ENCODE peak calls at places on chromosome 21, in seven cellular contexts. One of them, this sample, is unnamed.

GRCh38 chr21:26686278-26686677 is 113.2 kb upstream of the CYYR1 start:
- DNase-seq in heart left ventricle: no peak
- DNase-seq in lower lobe of right lung: no peak
- DNase-seq in OCI-LY7: peak; percentile 83
- DNase-seq in IMR-90: peak; percentile 44
- DNase-seq in upper lobe of right lung: no peak
- DNase-seq in tibial nerve: no peak
- DNase-seq in this sample: no peak

GRCh38 chr21:26041441-26042180 is 129.0 kb downstream of the APP start:
- DNase-seq in heart left ventricle: no peak
- DNase-seq in lower lobe of right lung: no peak
- DNase-seq in OCI-LY7: no peak
- DNase-seq in IMR-90: peak; percentile 63
- DNase-seq in upper lobe of right lung: no peak
- DNase-seq in tibial nerve: no peak
- DNase-seq in this sample: no peak

GRCh38 chr21:38878394-38879179 is 72.9 kb downstream of the ETS2 start:
- DNase-seq in heart left ventricle: no peak
- DNase-seq in lower lobe of right lung: no peak
- DNase-seq in OCI-LY7: no peak
- DNase-seq in IMR-90: no peak
- DNase-seq in upper lobe of right lung: no peak
- DNase-seq in tibial nerve: no peak
- DNase-seq in this sample: no peak

GRCh38 chr21:32322676-32323075 is 24.0 kb downstream of the MRAP start:
- DNase-seq in heart left ventricle: no peak
- DNase-seq in lower lobe of right lung: no peak
- DNase-seq in OCI-LY7: no peak
- DNase-seq in IMR-90: no peak
- DNase-seq in upper lobe of right lung: no peak
- DNase-seq in tibial nerve: no peak
- DNase-seq in this sample: no peak

GRCh38 chr21:26170471-26171309 is at the start of gene APP:
- DNase-seq in heart left ventricle: peak; percentile 91
- DNase-seq in lower lobe of right lung: peak; percentile 90
- DNase-seq in OCI-LY7: no peak
- DNase-seq in IMR-90: peak; percentile 70
- DNase-seq in upper lobe of right lung: peak; percentile 94
- DNase-seq in tibial nerve: peak; percentile 79
- DNase-seq in this sample: peak; percentile 87

GRCh38 chr21:27132270-27132669 is 165.4 kb upstream of the ADAMTS5 start:
- DNase-seq in heart left ventricle: no peak
- DNase-seq in lower lobe of right lung: no peak
- DNase-seq in OCI-LY7: no peak
- DNase-seq in IMR-90: peak; percentile 67
- DNase-seq in upper lobe of right lung: no peak
- DNase-seq in tibial nerve: no peak
- DNase-seq in this sample: no peak

GRCh38 chr21:44295163-44295601 is 4.7 kb upstream of the PFKL start:
- DNase-seq in heart left ventricle: peak; percentile 72
- DNase-seq in lower lobe of right lung: no peak
- DNase-seq in OCI-LY7: peak; percentile 17
- DNase-seq in IMR-90: no peak
- DNase-seq in upper lobe of right lung: no peak
- DNase-seq in tibial nerve: no peak
- DNase-seq in this sample: no peak

GRCh38 chr21:33789697-33790096 is 125.9 kb downstream of the ATP5PO start:
- DNase-seq in heart left ventricle: no peak
- DNase-seq in lower lobe of right lung: no peak
- DNase-seq in OCI-LY7: no peak
- DNase-seq in IMR-90: no peak
- DNase-seq in upper lobe of right lung: no peak
- DNase-seq in tibial nerve: no peak
- DNase-seq in this sample: no peak

GRCh38 chr21:16571594-16571993 is 841.8 kb downstream of the USP25 start:
- DNase-seq in heart left ventricle: no peak
- DNase-seq in lower lobe of right lung: no peak
- DNase-seq in OCI-LY7: no peak
- DNase-seq in IMR-90: no peak
- DNase-seq in upper lobe of right lung: no peak
- DNase-seq in tibial nerve: no peak
- DNase-seq in this sample: no peak

GRCh38 chr21:24225432-24225831 is 1381.8 kb downstream of the MRPL39 start:
- DNase-seq in heart left ventricle: no peak
- DNase-seq in lower lobe of right lung: no peak
- DNase-seq in OCI-LY7: no peak
- DNase-seq in IMR-90: peak; percentile 87
- DNase-seq in upper lobe of right lung: no peak
- DNase-seq in tibial nerve: no peak
- DNase-seq in this sample: no peak

GRCh38 chr21:29117372-29117955 is 13.0 kb upstream of the MAP3K7CL start:
- DNase-seq in heart left ventricle: no peak
- DNase-seq in lower lobe of right lung: no peak
- DNase-seq in OCI-LY7: peak; percentile 29
- DNase-seq in IMR-90: no peak
- DNase-seq in upper lobe of right lung: no peak
- DNase-seq in tibial nerve: no peak
- DNase-seq in this sample: no peak

GRCh38 chr21:38838598-38839369 is 33.1 kb downstream of the ETS2 start:
- DNase-seq in heart left ventricle: no peak
- DNase-seq in lower lobe of right lung: no peak
- DNase-seq in OCI-LY7: no peak
- DNase-seq in IMR-90: no peak
- DNase-seq in upper lobe of right lung: no peak
- DNase-seq in tibial nerve: no peak
- DNase-seq in this sample: no peak

GRCh38 chr21:43311303-43311817 is 115.6 kb downstream of the SIK1 start:
- DNase-seq in heart left ventricle: peak; percentile 2
- DNase-seq in lower lobe of right lung: peak; percentile 37
- DNase-seq in OCI-LY7: peak; percentile 60
- DNase-seq in IMR-90: no peak
- DNase-seq in upper lobe of right lung: no peak
- DNase-seq in tibial nerve: no peak
- DNase-seq in this sample: no peak

DNA sequence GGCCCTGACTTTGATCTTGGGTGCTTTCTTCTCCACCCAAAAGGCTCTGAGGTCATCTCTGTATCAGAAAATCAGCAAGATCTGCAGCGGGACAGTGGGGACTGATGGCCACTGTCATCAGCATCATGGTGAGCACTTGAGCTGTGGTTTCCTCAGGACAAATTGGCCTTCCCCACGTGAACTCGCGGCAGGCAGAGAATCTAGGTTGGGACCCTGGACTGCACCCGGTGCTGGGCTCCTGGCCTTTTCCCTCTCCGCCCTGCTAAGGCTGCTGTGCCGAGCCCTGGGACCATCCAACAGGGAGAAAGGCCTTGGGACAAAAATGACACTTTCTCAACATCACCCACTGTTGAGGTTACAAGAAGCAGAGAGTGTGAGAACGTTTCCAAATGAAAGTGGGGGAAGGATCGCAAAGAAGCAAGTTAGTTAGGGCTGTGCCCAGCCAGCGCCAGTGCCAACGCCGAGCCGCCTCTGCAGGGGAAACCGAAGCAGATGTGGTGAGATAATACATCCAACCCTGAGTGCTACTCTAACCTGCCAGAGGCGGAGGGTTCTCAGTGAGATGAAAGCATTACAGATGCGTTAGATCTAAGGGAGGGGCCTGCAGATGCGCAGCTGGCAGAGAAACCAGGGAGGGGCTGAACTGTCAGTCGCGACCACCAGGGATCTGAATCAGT is 9.1 kb upstream of the UMODL1 start:
- DNase-seq in heart left ventricle: no peak
- DNase-seq in lower lobe of right lung: no peak
- DNase-seq in OCI-LY7: peak; percentile 93
- DNase-seq in IMR-90: no peak
- DNase-seq in upper lobe of right lung: no peak
- DNase-seq in tibial nerve: no peak
- DNase-seq in this sample: no peak
- H3K27ac ChIP-seq in heart left ventricle: no peak overlapping the region
- H3K27ac ChIP-seq in lower lobe of right lung: peak overlapping the region; percentile 72
- H3K27ac ChIP-seq in OCI-LY7: peak overlapping the region; percentile 93
- H3K27ac ChIP-seq in IMR-90: no peak overlapping the region
- H3K27ac ChIP-seq in upper lobe of right lung: peak overlapping the region; percentile 58
- H3K27ac ChIP-seq in tibial nerve: peak overlapping the region; percentile 65
- H3K27ac ChIP-seq in this sample: no peak overlapping the region

GRCh38 chr21:46096997-46097825 is 701 bp upstream of the COL6A2 start:
- DNase-seq in heart left ventricle: peak; percentile 43
- DNase-seq in lower lobe of right lung: no peak
- DNase-seq in OCI-LY7: no peak
- DNase-seq in IMR-90: no peak
- DNase-seq in upper lobe of right lung: peak; percentile 62
- DNase-seq in tibial nerve: no peak
- DNase-seq in this sample: no peak

GRCh38 chr21:46095106-46095719 is 2.7 kb upstream of the COL6A2 start:
- DNase-seq in heart left ventricle: peak; percentile 21
- DNase-seq in lower lobe of right lung: no peak
- DNase-seq in OCI-LY7: no peak
- DNase-seq in IMR-90: no peak
- DNase-seq in upper lobe of right lung: peak; percentile 26
- DNase-seq in tibial nerve: no peak
- DNase-seq in this sample: no peak

GRCh38 chr21:46095814-46096595 is 1.9 kb upstream of the COL6A2 start:
- DNase-seq in heart left ventricle: peak; percentile 11
- DNase-seq in lower lobe of right lung: no peak
- DNase-seq in OCI-LY7: no peak
- DNase-seq in IMR-90: no peak
- DNase-seq in upper lobe of right lung: peak; percentile 50
- DNase-seq in tibial nerve: no peak
- DNase-seq in this sample: no peak

GRCh38 chr21:46097826-46098286 is at the start of gene COL6A2:
- DNase-seq in heart left ventricle: peak; percentile 79
- DNase-seq in lower lobe of right lung: peak; percentile 55
- DNase-seq in OCI-LY7: no peak
- DNase-seq in IMR-90: peak; percentile 71
- DNase-seq in upper lobe of right lung: peak; percentile 72
- DNase-seq in tibial nerve: peak; percentile 59
- DNase-seq in this sample: no peak

GRCh38 chr21:46096596-46096981 is 1.3 kb upstream of the COL6A2 start:
- DNase-seq in heart left ventricle: peak; percentile 18
- DNase-seq in lower lobe of right lung: no peak
- DNase-seq in OCI-LY7: no peak
- DNase-seq in IMR-90: no peak
- DNase-seq in upper lobe of right lung: no peak
- DNase-seq in tibial nerve: peak; percentile 3
- DNase-seq in this sample: no peak
- H3K27ac ChIP-seq in heart left ventricle: no peak overlapping the region
- H3K27ac ChIP-seq in lower lobe of right lung: no peak overlapping the region
- H3K27ac ChIP-seq in OCI-LY7: no peak overlapping the region
- H3K27ac ChIP-seq in IMR-90: peak overlapping the region; percentile 65
- H3K27ac ChIP-seq in upper lobe of right lung: no peak overlapping the region
- H3K27ac ChIP-seq in tibial nerve: no peak overlapping the region
- H3K27ac ChIP-seq in this sample: no peak overlapping the region

DNA sequence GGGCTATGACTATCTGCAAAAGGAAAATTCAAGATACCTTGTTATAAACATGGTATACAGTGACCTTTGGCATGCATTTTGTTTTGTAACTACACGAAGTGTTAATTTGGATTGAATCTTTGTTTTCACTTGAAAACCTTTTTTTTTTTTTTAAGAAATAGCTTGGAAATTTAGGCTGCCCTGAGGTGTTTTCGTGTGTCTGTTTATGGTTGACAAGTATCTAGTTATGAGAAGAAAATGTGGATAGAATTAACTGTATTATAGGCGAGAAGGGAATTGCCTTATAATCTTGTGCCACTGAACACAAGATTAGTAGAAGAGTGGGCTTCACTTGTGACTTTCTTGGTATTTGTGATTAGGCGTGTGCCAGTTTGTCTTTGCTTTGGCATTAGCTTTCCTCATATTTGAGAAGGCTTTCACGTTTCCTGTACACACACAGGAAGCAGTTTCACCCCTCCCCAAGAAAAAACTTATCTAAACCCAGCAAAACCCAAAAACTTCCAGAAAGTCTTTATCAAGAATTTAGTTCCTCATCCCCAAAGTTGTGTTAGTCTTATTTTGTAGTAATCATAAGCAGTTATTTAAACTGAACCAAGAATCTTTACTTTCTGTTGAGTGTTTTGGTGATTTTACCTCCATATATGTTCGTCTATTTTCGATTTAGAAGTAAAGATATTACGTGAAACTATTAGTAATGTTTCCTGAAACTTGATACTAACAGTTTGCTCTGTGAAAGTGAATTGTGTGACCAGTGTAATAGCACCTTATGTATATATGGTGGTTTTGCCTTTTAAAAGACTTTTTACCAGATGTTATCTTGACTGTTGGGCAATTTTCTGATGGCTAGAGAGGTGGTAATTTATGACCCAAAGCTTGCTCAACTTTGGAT is 3.8 kb downstream of the DYRK1A start:
- DNase-seq in heart left ventricle: no peak
- DNase-seq in lower lobe of right lung: no peak
- DNase-seq in OCI-LY7: peak; percentile 21
- DNase-seq in IMR-90: peak; percentile 85
- DNase-seq in upper lobe of right lung: no peak
- DNase-seq in tibial nerve: no peak
- DNase-seq in this sample: no peak
- H3K27ac ChIP-seq in heart left ventricle: peak overlapping the region; percentile 100
- H3K27ac ChIP-seq in lower lobe of right lung: peak overlapping the region; percentile 15
- H3K27ac ChIP-seq in OCI-LY7: peak overlapping the region; percentile 20
- H3K27ac ChIP-seq in IMR-90: peak overlapping the region; percentile 16
- H3K27ac ChIP-seq in upper lobe of right lung: peak overlapping the region; percentile 48
- H3K27ac ChIP-seq in tibial nerve: peak overlapping the region; percentile 16
- H3K27ac ChIP-seq in this sample: no peak overlapping the region

GRCh38 chr21:36385233-36385908 is at the start of gene CHAF1B:
- DNase-seq in heart left ventricle: peak; percentile 74
- DNase-seq in lower lobe of right lung: peak; percentile 83
- DNase-seq in OCI-LY7: peak; percentile 87
- DNase-seq in IMR-90: peak; percentile 65
- DNase-seq in upper lobe of right lung: peak; percentile 90
- DNase-seq in tibial nerve: peak; percentile 62
- DNase-seq in this sample: peak; percentile 22
- H3K27ac ChIP-seq in heart left ventricle: peak within 1 kb of the TSS; percentile 56
- H3K27ac ChIP-seq in lower lobe of right lung: peak within 1 kb of the TSS; percentile 41
- H3K27ac ChIP-seq in OCI-LY7: peak within 1 kb of the TSS; percentile 23
- H3K27ac ChIP-seq in IMR-90: no peak within 1 kb of the TSS
- H3K27ac ChIP-seq in upper lobe of right lung: no peak within 1 kb of the TSS
- H3K27ac ChIP-seq in tibial nerve: peak within 1 kb of the TSS; percentile 58
- H3K27ac ChIP-seq in this sample: no peak within 1 kb of the TSS

DNA sequence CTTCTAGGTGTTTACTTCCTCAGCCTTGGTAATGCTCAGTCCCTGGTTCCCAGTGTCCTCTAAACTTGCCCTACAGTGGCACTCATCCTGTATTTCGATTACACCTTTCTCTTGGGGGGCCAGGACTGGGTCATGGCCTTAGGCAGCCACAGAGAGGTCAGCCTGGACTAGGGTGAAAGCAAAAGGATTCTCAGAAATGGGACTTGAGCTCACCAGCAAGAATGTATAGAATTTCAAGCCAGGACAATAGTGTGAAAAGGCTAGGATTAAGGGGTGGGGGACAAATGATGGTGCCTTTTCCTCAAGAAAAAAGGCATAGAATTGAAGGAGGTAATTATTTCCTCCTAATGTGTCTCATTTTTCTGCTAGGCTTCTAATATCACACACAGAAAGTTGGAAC is 166.8 kb upstream of the RUNX1 start:
- DNase-seq in heart left ventricle: no peak
- DNase-seq in lower lobe of right lung: no peak
- DNase-seq in OCI-LY7: no peak
- DNase-seq in IMR-90: no peak
- DNase-seq in upper lobe of right lung: no peak
- DNase-seq in tibial nerve: no peak
- DNase-seq in this sample: no peak
- H3K27ac ChIP-seq in heart left ventricle: no peak overlapping the region
- H3K27ac ChIP-seq in lower lobe of right lung: no peak overlapping the region
- H3K27ac ChIP-seq in OCI-LY7: no peak overlapping the region
- H3K27ac ChIP-seq in IMR-90: no peak overlapping the region
- H3K27ac ChIP-seq in upper lobe of right lung: no peak overlapping the region
- H3K27ac ChIP-seq in tibial nerve: no peak overlapping the region
- H3K27ac ChIP-seq in this sample: no peak overlapping the region